ENCODE peak calls at places on chromosome 20, in four cellular contexts. B, Q, W and E are unnamed samples.
A peak's percentile ranks its signal among the peaks of the same experiment; 100 is the strongest.

GRCh38 chr20:36629719-36630340 is 16.2 kb downstream of the SLA2 start:
- DNase-seq in W (no peak), B (no peak), Q (no peak), E (no peak)

GRCh38 chr20:38120625-38120988 is 44.5 kb downstream of the TGM2 start:
- DNase-seq in Q (peak; percentile 2), W (no peak), B (no peak), E (no peak)

GRCh38 chr20:49270177-49270576 is 7.7 kb downstream of the ZNFX1 start:
- DNase-seq in B (no peak), Q (no peak), W (peak; percentile 39), E (no peak)

GRCh38 chr20:34891166-34892062 is 15.0 kb downstream of the ACSS2 start:
- DNase-seq in B (no peak), Q (no peak), W (peak; percentile 88), E (no peak)

GRCh38 chr20:38671186-38671585 is 53.1 kb upstream of the SLC32A1 start:
- DNase-seq in Q (no peak), B (peak; percentile 77), W (no peak), E (no peak)

GRCh38 chr20:32648761-32649615 is 24.8 kb downstream of the C20orf203 start:
- DNase-seq in W (peak; percentile 17), Q (no peak), B (no peak), E (no peak)

GRCh38 chr20:32319100-32319499 is 39.0 kb upstream of the ASXL1 start:
- DNase-seq in Q (no peak), B (no peak), W (no peak), E (no peak)

GRCh38 chr20:51910202-51911050 is 108.1 kb upstream of the SALL4 start:
- DNase-seq in W (peak; percentile 17), B (no peak), Q (no peak), E (peak; percentile 90)

GRCh38 chr20:49469060-49469459 is 13.4 kb downstream of the KCNB1 start:
- DNase-seq in B (no peak), Q (no peak), W (no peak), E (no peak)

GRCh38 chr20:25295386-25296093 is 47.7 kb downstream of the PYGB start:
- DNase-seq in Q (peak; percentile 70), B (no peak), W (no peak), E (no peak)

GRCh38 chr20:32742322-32743236 is 688 bp downstream of the COMMD7 start:
- DNase-seq in Q (no peak), W (no peak), B (no peak), E (no peak)

GRCh38 chr20:57608516-57608915 is 11.7 kb downstream of the ZBP1 start:
- DNase-seq in W (no peak), B (no peak), Q (no peak), E (no peak)

GRCh38 chr20:39961667-39962066 is 727.4 kb downstream of the MAFB start:
- DNase-seq in W (no peak), Q (no peak), B (no peak), E (no peak)

GRCh38 chr20:38149880-38150594 is 15.0 kb downstream of the TGM2 start:
- DNase-seq in W (no peak), Q (no peak), B (no peak), E (no peak)

GRCh38 chr20:19887566-19888268 is 129.4 kb upstream of the NAA20 start:
- DNase-seq in B (no peak), W (no peak), Q (no peak), E (no peak)

GRCh38 chr20:14470231-14470894 is 133.0 kb upstream of the FLRT3 start:
- DNase-seq in W (no peak), Q (no peak), B (no peak), E (no peak)

GRCh38 chr20:24389686-24390085 is 79.7 kb upstream of the SYNDIG1 start:
- DNase-seq in W (no peak), Q (peak; percentile 20), B (no peak), E (no peak)

GRCh38 chr20:2749343-2749950 is 51.0 kb downstream of the CPXM1 start:
- DNase-seq in W (no peak), B (no peak), Q (no peak), E (no peak)

GRCh38 chr20:45041464-45042337 is 59.2 kb downstream of the KCNS1 start:
- DNase-seq in W (peak; percentile 65), Q (no peak), B (peak; percentile 13), E (no peak)

GRCh38 chr20:33649201-33649631 is 12.9 kb upstream of the C20orf144 start:
- DNase-seq in W (no peak), B (no peak), Q (no peak), E (no peak)

GRCh38 chr20:53370345-53370961 is 223.2 kb downstream of the ZNF217 start:
- DNase-seq in Q (no peak), B (no peak), W (no peak), E (no peak)

GRCh38 chr20:53365676-53366075 is 228.0 kb downstream of the ZNF217 start:
- DNase-seq in B (no peak), W (no peak), Q (no peak), E (no peak)

GRCh38 chr20:53369871-53370270 is 223.8 kb downstream of the ZNF217 start:
- DNase-seq in Q (no peak), B (no peak), W (no peak), E (no peak)

GRCh38 chr20:53376021-53376420 is 217.6 kb downstream of the ZNF217 start:
- DNase-seq in W (no peak), Q (no peak), B (no peak), E (no peak)

GRCh38 chr20:53371216-53371615 is 222.4 kb downstream of the ZNF217 start:
- DNase-seq in B (no peak), W (no peak), Q (no peak), E (no peak)
- H3K27me3 ChIP-seq in B (no peaks in the 10 kb centered on the region), W (no peaks in the 10 kb centered on the region), Q (no peaks in the 10 kb centered on the region), E (no peaks in the 10 kb centered on the region)

GRCh38 chr20:63545814-63546213 is 1.7 kb downstream of the SRMS start:
- DNase-seq in Q (no peak), B (no peak), W (no peak), E (no peak)

GRCh38 chr20:63546256-63546655 is 1.3 kb downstream of the SRMS start:
- DNase-seq in W (no peak), Q (no peak), B (no peak), E (no peak)

GRCh38 chr20:63548542-63548941 is 993 bp upstream of the SRMS start:
- DNase-seq in B (no peak), Q (no peak), W (no peak), E (no peak)

GRCh38 chr20:63547484-63548480 is at the start of gene SRMS:
- DNase-seq in Q (no peak), B (no peak), W (no peak), E (no peak)

DNA sequence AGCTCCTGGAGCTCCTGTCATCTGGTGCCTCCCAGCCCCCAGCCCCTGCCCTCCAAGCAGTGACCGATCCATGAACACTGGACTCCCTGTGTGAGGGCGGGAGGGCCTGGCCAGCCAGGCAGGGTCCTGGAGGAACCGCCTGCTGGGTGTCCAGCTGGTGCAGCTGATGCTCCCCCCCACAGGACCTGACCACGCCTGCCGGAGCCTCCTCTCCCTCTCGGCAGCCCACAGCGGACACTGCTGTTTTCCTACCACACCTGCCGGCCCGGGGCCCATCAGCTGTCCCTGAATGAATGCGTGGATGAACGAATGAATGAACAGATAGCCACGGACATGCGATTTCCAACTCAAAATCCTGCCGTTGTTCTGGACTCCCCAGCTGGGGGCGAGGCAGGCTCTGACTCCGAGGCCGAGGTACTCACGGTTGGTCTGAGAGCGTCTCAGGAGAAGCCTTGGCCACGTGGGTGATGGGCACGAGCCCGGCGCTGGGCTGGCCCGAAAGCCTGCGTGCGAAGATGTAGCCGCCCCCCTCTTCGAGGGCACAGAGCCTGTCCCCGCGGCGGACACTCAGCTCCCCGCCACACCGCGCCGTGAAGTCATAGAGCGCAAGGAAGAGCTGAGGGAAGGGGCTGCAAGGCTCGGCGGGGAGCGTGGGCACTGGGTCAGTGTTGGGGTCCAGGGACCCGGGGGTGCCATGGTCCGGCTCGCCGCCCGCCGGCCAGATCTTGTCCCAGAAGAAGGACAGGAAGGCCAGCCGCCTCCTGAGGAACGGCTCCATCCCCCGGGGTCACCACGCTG is 664 bp downstream of the SRMS start:
- DNase-seq in W (no peak), B (no peak), Q (no peak), E (no peak)
- H3K27me3 ChIP-seq in W (peaks cover 40% of the 10 kb centered on the region), B (no peaks in the 10 kb centered on the region), Q (peaks cover 31% of the 10 kb centered on the region), E (peaks cover 9% of the 10 kb centered on the region)

DNA sequence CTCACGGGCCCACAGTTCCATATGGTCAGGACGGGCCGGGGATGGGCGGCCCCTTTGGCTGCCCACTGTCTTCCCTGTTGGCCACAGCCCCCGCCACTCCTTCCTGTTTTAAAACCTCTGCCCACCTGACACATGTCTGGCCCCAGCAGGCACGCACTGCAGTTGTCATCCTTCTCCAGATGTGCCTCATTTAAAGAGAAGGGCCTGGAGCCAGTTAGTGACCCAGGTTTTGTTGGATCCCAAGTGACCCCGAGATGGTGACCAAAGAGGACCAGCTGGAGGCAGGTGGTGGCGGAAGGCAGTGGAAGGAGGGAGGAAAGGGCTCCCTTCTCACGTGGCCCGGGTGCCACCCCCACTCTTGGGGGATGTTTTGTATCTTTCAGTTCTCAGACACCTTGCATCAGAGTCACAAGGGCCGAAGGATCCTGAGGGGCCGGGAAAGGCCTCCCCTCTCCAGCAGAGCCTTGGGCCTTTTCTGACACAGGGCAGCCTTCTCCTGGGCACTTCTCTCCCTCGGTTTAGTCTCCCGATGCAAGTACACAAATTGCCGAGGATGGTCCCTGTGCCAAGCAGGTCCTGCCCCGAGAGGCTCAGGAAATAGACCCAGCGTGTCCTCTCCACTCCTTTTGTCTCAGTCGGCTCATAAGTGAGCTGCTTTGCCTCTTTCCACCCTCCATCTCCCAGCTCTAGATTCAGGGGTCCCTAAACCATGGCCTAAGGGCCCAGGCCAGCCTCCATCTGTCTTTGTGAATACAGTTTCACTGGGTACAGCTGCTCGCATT is 117.6 kb downstream of the SULF2 start:
- DNase-seq in B (no peak), Q (no peak), W (no peak), E (no peak)
- H3K27me3 ChIP-seq in B (no peaks in the 10 kb centered on the region), Q (no peaks in the 10 kb centered on the region), W (peaks cover 8% of the 10 kb centered on the region), E (no peaks in the 10 kb centered on the region)

GRCh38 chr20:61778485-61778863 is 287.2 kb downstream of the TAF4 start:
- DNase-seq in Q (no peak), W (no peak), B (no peak), E (no peak)
- H3K27me3 ChIP-seq in Q (peaks cover 20% of the 10 kb centered on the region), W (no peaks in the 10 kb centered on the region), B (peaks cover 85% of the 10 kb centered on the region), E (no peaks in the 10 kb centered on the region)